ENCODE peak calls at places on chromosomes 4 and X, in seven cellular contexts. F is fibroblast of the aortic adventitia; A is NCI-H510A; H is T-helper 1 cell; B is ecto neural progenitor cell; P is CD4-positive, CD25-positive, alpha-beta regulatory T cell; D is NCI-H1105 treated with DMSO at 0.1 percent for 48 hours. E is an unnamed sample.

GRCh38 chr4:110823251-110823650 is 200.4 kb upstream of the PITX2 start:
- DNase-seq in F (peak), A (no peak), H (no peak), B (no peak), P (no peak), D (no peak), E (peak)

GRCh38 chr4:93781198-93781597 is 47.4 kb upstream of the ATOH1 start:
- DNase-seq in F (no peak), A (no peak), H (no peak), B (no peak), P (no peak), D (no peak), E (no peak)

GRCh38 chr4:79015406-79015805 is 76.2 kb upstream of the PAQR3 start:
- DNase-seq in F (no peak), A (no peak), H (no peak), B (no peak), P (no peak), D (no peak), E (no peak)

GRCh38 chrX:24870143-24870542 is 145.6 kb downstream of the ARX start:
- DNase-seq in F (peak), A (no peak), H (no peak), B (no peak), P (no peak), D (no peak), E (peak)

GRCh38 chrX:105038672-105039328 is 181.7 kb downstream of the TEX13A start:
- DNase-seq in F (no peak), A (no peak), H (no peak), B (no peak), P (no peak), D (no peak), E (no peak)

GRCh38 chr4:7705602-7706001 is 234.1 kb downstream of the AFAP1 start:
- DNase-seq in F (no peak), A (no peak), H (no peak), B (no peak), P (no peak), D (no peak), E (no peak)

GRCh38 chr4:1370321-1371124 is 23.5 kb downstream of the UVSSA start:
- DNase-seq in F (no peak), A (no peak), H (no peak), B (no peak), P (no peak), D (no peak), E (no peak)

GRCh38 chrX:153816821-153817220 is 13.5 kb downstream of the PDZD4 start:
- DNase-seq in F (no peak), A (no peak), H (peak), B (no peak), P (peak), D (no peak), E (no peak)

GRCh38 chrX:133610056-133610455 is 194.8 kb upstream of the GPC4 start:
- DNase-seq in F (peak), A (no peak), H (no peak), B (no peak), P (no peak), D (no peak), E (no peak)

GRCh38 chr4:93876739-93877138 is 48.2 kb downstream of the ATOH1 start:
- DNase-seq in F (no peak), A (no peak), H (no peak), B (no peak), P (no peak), D (no peak), E (no peak)

GRCh38 chr4:145034727-145035211 is 63.2 kb downstream of the ANAPC10 start:
- DNase-seq in F (peak), A (no peak), H (no peak), B (no peak), P (peak), D (no peak), E (peak)

GRCh38 chr4:165971446-165971845 is 98.4 kb downstream of the TLL1 start:
- DNase-seq in F (no peak), A (no peak), H (no peak), B (no peak), P (no peak), D (no peak), E (no peak)

GRCh38 chr4:88812976-88813375 is 115.3 kb upstream of the NAP1L5 start:
- DNase-seq in F (no peak), A (no peak), H (no peak), B (no peak), P (no peak), D (no peak), E (no peak)

GRCh38 chr4:94621491-94622080 is 136.2 kb upstream of the BMPR1B start:
- DNase-seq in F (peak), A (no peak), H (no peak), B (no peak), P (peak), D (peak), E (peak)

GRCh38 chrX:319579-320125 is 1.1 kb upstream of the GTPBP6 start:
- DNase-seq in F (no peak), A (no peak), H (no peak), B (peak), P (no peak), D (no peak), E (no peak)

GRCh38 chr4:140049924-140050681 is 103.9 kb downstream of the MAML3 start:
- DNase-seq in F (peak), A (peak), H (no peak), B (peak), P (no peak), D (peak), E (no peak)

GRCh38 chrX:136850441-136851175 is 29.9 kb downstream of the RBMX start:
- DNase-seq in F (no peak), A (no peak), H (no peak), B (no peak), P (no peak), D (no peak), E (peak)

GRCh38 chr4:71553605-71554004 is 214.8 kb downstream of the SLC4A4 start:
- DNase-seq in F (peak), A (peak), H (no peak), B (no peak), P (peak), D (no peak), E (peak)

GRCh38 chr4:108171541-108172230 is 3.0 kb upstream of the LEF1 start:
- DNase-seq in F (no peak), A (no peak), H (peak), B (peak), P (peak), D (no peak), E (no peak)

GRCh38 chrX:104618106-104618895 is 52.3 kb downstream of the IL1RAPL2 start:
- DNase-seq in F (no peak), A (no peak), H (no peak), B (no peak), P (no peak), D (no peak), E (no peak)